ENCODE peak calls at places on chromosomes 13 and 19, in eight cellular contexts. One of them, this sample, is unnamed.

GRCh38 chr19:10193666-10194499 is 870 bp downstream of the DNMT1 start:
- DNase-seq in cardiac muscle cell: no peak
- DNase-seq in neuronal stem cell: peak
- DNase-seq in OCI-M1: no peak
- DNase-seq in T-cell: no peak
- DNase-seq in NCI-H1436: no peak
- DNase-seq in T follicular helper cell: no peak
- DNase-seq in neural crest cell: no peak
- DNase-seq in this sample: no peak

GRCh38 chr13:60591348-60591747 is 194.3 kb downstream of the TDRD3 start:
- DNase-seq in neuronal stem cell: no peak
- DNase-seq in OCI-M1: peak
- DNase-seq in NCI-H1436: no peak
- DNase-seq in cardiac muscle cell: no peak
- DNase-seq in T follicular helper cell: no peak
- DNase-seq in T-cell: no peak
- DNase-seq in neural crest cell: no peak
- DNase-seq in this sample: peak

GRCh38 chr19:5484398-5485285 is 29.4 kb downstream of the ZNRF4 start:
- DNase-seq in OCI-M1: no peak
- DNase-seq in cardiac muscle cell: peak
- DNase-seq in neural crest cell: no peak
- DNase-seq in NCI-H1436: peak
- DNase-seq in T-cell: no peak
- DNase-seq in T follicular helper cell: no peak
- DNase-seq in neuronal stem cell: no peak
- DNase-seq in this sample: no peak

GRCh38 chr13:35978607-35979316 is 152.4 kb downstream of the DCLK1 start:
- DNase-seq in T follicular helper cell: no peak
- DNase-seq in cardiac muscle cell: peak
- DNase-seq in T-cell: no peak
- DNase-seq in OCI-M1: peak
- DNase-seq in neural crest cell: peak
- DNase-seq in NCI-H1436: peak
- DNase-seq in neuronal stem cell: peak
- DNase-seq in this sample: peak

GRCh38 chr13:27830010-27830409 is 37.7 kb downstream of the GSX1 start:
- DNase-seq in T follicular helper cell: peak
- DNase-seq in NCI-H1436: peak
- DNase-seq in OCI-M1: peak
- DNase-seq in T-cell: peak
- DNase-seq in cardiac muscle cell: peak
- DNase-seq in neural crest cell: peak
- DNase-seq in neuronal stem cell: peak
- DNase-seq in this sample: peak

GRCh38 chr19:16371540-16371986 is 46.9 kb downstream of the KLF2 start:
- DNase-seq in T-cell: peak
- DNase-seq in OCI-M1: peak
- DNase-seq in NCI-H1436: no peak
- DNase-seq in cardiac muscle cell: no peak
- DNase-seq in neural crest cell: no peak
- DNase-seq in neuronal stem cell: no peak
- DNase-seq in T follicular helper cell: peak
- DNase-seq in this sample: no peak

GRCh38 chr19:42831221-42832019 is 48.1 kb downstream of the PSG1 start:
- DNase-seq in OCI-M1: no peak
- DNase-seq in T follicular helper cell: no peak
- DNase-seq in cardiac muscle cell: no peak
- DNase-seq in T-cell: no peak
- DNase-seq in neural crest cell: no peak
- DNase-seq in neuronal stem cell: no peak
- DNase-seq in NCI-H1436: no peak
- DNase-seq in this sample: no peak

GRCh38 chr19:1663854-1664253 is 11.4 kb upstream of the TCF3 start:
- DNase-seq in T-cell: no peak
- DNase-seq in neuronal stem cell: no peak
- DNase-seq in cardiac muscle cell: no peak
- DNase-seq in neural crest cell: no peak
- DNase-seq in T follicular helper cell: no peak
- DNase-seq in OCI-M1: no peak
- DNase-seq in NCI-H1436: no peak
- DNase-seq in this sample: no peak

GRCh38 chr13:113161433-113161832 is 3.0 kb downstream of the PROZ start:
- DNase-seq in neuronal stem cell: no peak
- DNase-seq in NCI-H1436: no peak
- DNase-seq in OCI-M1: no peak
- DNase-seq in T follicular helper cell: no peak
- DNase-seq in neural crest cell: no peak
- DNase-seq in cardiac muscle cell: no peak
- DNase-seq in T-cell: no peak
- DNase-seq in this sample: no peak

GRCh38 chr19:18832331-18833140 is 777 bp downstream of the UPF1 start:
- DNase-seq in OCI-M1: peak
- DNase-seq in neuronal stem cell: peak
- DNase-seq in T-cell: no peak
- DNase-seq in NCI-H1436: no peak
- DNase-seq in neural crest cell: no peak
- DNase-seq in cardiac muscle cell: peak
- DNase-seq in T follicular helper cell: no peak
- DNase-seq in this sample: no peak

GRCh38 chr19:18020212-18021067 is 12.5 kb downstream of the ARRDC2 start:
- DNase-seq in neural crest cell: no peak
- DNase-seq in OCI-M1: no peak
- DNase-seq in T follicular helper cell: no peak
- DNase-seq in T-cell: no peak
- DNase-seq in NCI-H1436: no peak
- DNase-seq in neuronal stem cell: no peak
- DNase-seq in cardiac muscle cell: no peak
- DNase-seq in this sample: no peak

GRCh38 chr13:40132249-40132648 is 476.8 kb downstream of the COG6 start:
- DNase-seq in T-cell: no peak
- DNase-seq in neural crest cell: no peak
- DNase-seq in OCI-M1: no peak
- DNase-seq in cardiac muscle cell: no peak
- DNase-seq in NCI-H1436: no peak
- DNase-seq in neuronal stem cell: no peak
- DNase-seq in T follicular helper cell: no peak
- DNase-seq in this sample: no peak

GRCh38 chr19:27742041-27742440 is 1470.9 kb downstream of the UQCRFS1 start:
- DNase-seq in T-cell: no peak
- DNase-seq in neuronal stem cell: no peak
- DNase-seq in OCI-M1: no peak
- DNase-seq in neural crest cell: no peak
- DNase-seq in NCI-H1436: no peak
- DNase-seq in cardiac muscle cell: no peak
- DNase-seq in T follicular helper cell: no peak
- DNase-seq in this sample: peak

GRCh38 chr13:27336005-27336673 is 65.5 kb downstream of the RASL11A start:
- DNase-seq in NCI-H1436: no peak
- DNase-seq in neuronal stem cell: no peak
- DNase-seq in OCI-M1: no peak
- DNase-seq in cardiac muscle cell: no peak
- DNase-seq in T-cell: no peak
- DNase-seq in neural crest cell: no peak
- DNase-seq in T follicular helper cell: no peak
- DNase-seq in this sample: no peak

GRCh38 chr13:49366841-49367240 is 77.0 kb downstream of the CAB39L start:
- DNase-seq in OCI-M1: no peak
- DNase-seq in NCI-H1436: no peak
- DNase-seq in T-cell: no peak
- DNase-seq in T follicular helper cell: no peak
- DNase-seq in neural crest cell: no peak
- DNase-seq in cardiac muscle cell: no peak
- DNase-seq in neuronal stem cell: no peak
- DNase-seq in this sample: no peak

GRCh38 chr19:39409886-39410619 is 2.4 kb upstream of the PLEKHG2 start:
- DNase-seq in T-cell: peak
- DNase-seq in NCI-H1436: peak
- DNase-seq in OCI-M1: peak
- DNase-seq in neural crest cell: no peak
- DNase-seq in neuronal stem cell: no peak
- DNase-seq in cardiac muscle cell: peak
- DNase-seq in T follicular helper cell: peak
- DNase-seq in this sample: no peak

GRCh38 chr13:20192470-20193141 is at the start of gene GJB2:
- DNase-seq in neuronal stem cell: no peak
- DNase-seq in T follicular helper cell: no peak
- DNase-seq in NCI-H1436: no peak
- DNase-seq in OCI-M1: no peak
- DNase-seq in neural crest cell: no peak
- DNase-seq in T-cell: no peak
- DNase-seq in cardiac muscle cell: peak
- DNase-seq in this sample: no peak

GRCh38 chr13:84430015-84430414 is 547.7 kb upstream of the SLITRK1 start:
- DNase-seq in T-cell: no peak
- DNase-seq in OCI-M1: no peak
- DNase-seq in neuronal stem cell: no peak
- DNase-seq in cardiac muscle cell: no peak
- DNase-seq in neural crest cell: no peak
- DNase-seq in T follicular helper cell: no peak
- DNase-seq in NCI-H1436: no peak
- DNase-seq in this sample: no peak

GRCh38 chr13:74674701-74675100 is 540.5 kb upstream of the KLF12 start:
- DNase-seq in OCI-M1: no peak
- DNase-seq in cardiac muscle cell: no peak
- DNase-seq in T-cell: no peak
- DNase-seq in T follicular helper cell: no peak
- DNase-seq in neural crest cell: no peak
- DNase-seq in NCI-H1436: no peak
- DNase-seq in neuronal stem cell: no peak
- DNase-seq in this sample: no peak

GRCh38 chr19:16088985-16089846 is 12.9 kb downstream of the TPM4 start:
- DNase-seq in T follicular helper cell: no peak
- DNase-seq in cardiac muscle cell: no peak
- DNase-seq in neuronal stem cell: no peak
- DNase-seq in neural crest cell: no peak
- DNase-seq in NCI-H1436: no peak
- DNase-seq in OCI-M1: no peak
- DNase-seq in T-cell: no peak
- DNase-seq in this sample: no peak

GRCh38 chr19:3006075-3006767 is 22.9 kb downstream of the TLE2 start:
- DNase-seq in NCI-H1436: no peak
- DNase-seq in OCI-M1: no peak
- DNase-seq in neuronal stem cell: no peak
- DNase-seq in T follicular helper cell: no peak
- DNase-seq in T-cell: peak
- DNase-seq in neural crest cell: no peak
- DNase-seq in cardiac muscle cell: no peak
- DNase-seq in this sample: no peak

GRCh38 chr13:48631441-48631840 is 22.3 kb upstream of the CYSLTR2 start:
- DNase-seq in neuronal stem cell: no peak
- DNase-seq in T follicular helper cell: no peak
- DNase-seq in NCI-H1436: no peak
- DNase-seq in neural crest cell: no peak
- DNase-seq in OCI-M1: no peak
- DNase-seq in cardiac muscle cell: no peak
- DNase-seq in T-cell: no peak
- DNase-seq in this sample: no peak

GRCh38 chr19:17475541-17476115 is 5.3 kb downstream of the SLC27A1 start:
- DNase-seq in T follicular helper cell: no peak
- DNase-seq in NCI-H1436: no peak
- DNase-seq in T-cell: no peak
- DNase-seq in OCI-M1: no peak
- DNase-seq in cardiac muscle cell: peak
- DNase-seq in neuronal stem cell: no peak
- DNase-seq in neural crest cell: peak
- DNase-seq in this sample: no peak

GRCh38 chr19:56839665-56840451 is 668 bp downstream of the PEG3 start:
- DNase-seq in neuronal stem cell: peak
- DNase-seq in cardiac muscle cell: no peak
- DNase-seq in T follicular helper cell: no peak
- DNase-seq in neural crest cell: no peak
- DNase-seq in OCI-M1: no peak
- DNase-seq in T-cell: peak
- DNase-seq in NCI-H1436: no peak
- DNase-seq in this sample: no peak

GRCh38 chr13:77384999-77385398 is 58.1 kb upstream of the MYCBP2 start:
- DNase-seq in T follicular helper cell: no peak
- DNase-seq in NCI-H1436: no peak
- DNase-seq in OCI-M1: no peak
- DNase-seq in neural crest cell: no peak
- DNase-seq in T-cell: no peak
- DNase-seq in cardiac muscle cell: no peak
- DNase-seq in neuronal stem cell: no peak
- DNase-seq in this sample: no peak

This sample was measured in T47D.